ENCODE peak calls at places on chromosome 19, in six cellular contexts. S, P, W, C, D and M are unnamed samples.

GRCh38 chr19:17762505-17763229 is 11.4 kb downstream of the FCHO1 start:
- DNase-seq in C (peak), D (no peak), P (peak), W (no peak), S (peak), M (no peak)

GRCh38 chr19:4652075-4652474 is 12.8 kb downstream of the TNFAIP8L1 start:
- DNase-seq in D (no peak), C (no peak), S (no peak), W (no peak), P (no peak), M (no peak)

GRCh38 chr19:41416194-41416674 is 10.9 kb downstream of the B3GNT8 start:
- DNase-seq in C (no peak), S (no peak), W (no peak), D (no peak), P (peak), M (no peak)

GRCh38 chr19:3360494-3361383 is 5.6 kb upstream of the NFIC start:
- DNase-seq in P (no peak), D (peak), C (peak), S (peak), W (no peak), M (peak)

GRCh38 chr19:17846146-17846545 is 1.6 kb downstream of the JAK3 start:
- DNase-seq in D (no peak), W (no peak), P (no peak), C (no peak), S (no peak), M (no peak)

GRCh38 chr19:292281-292884 is 1.2 kb upstream of the PLPP2 start:
- DNase-seq in P (no peak), D (no peak), C (peak), W (no peak), S (no peak), M (no peak)

GRCh38 chr19:14505488-14506239 is 9.7 kb upstream of the GIPC1 start:
- DNase-seq in D (peak), P (peak), C (no peak), W (no peak), S (peak), M (no peak)

GRCh38 chr19:46813570-46814358 is 25.4 kb upstream of the SLC1A5 start:
- DNase-seq in D (no peak), C (no peak), W (peak), P (peak), S (peak), M (no peak)

GRCh38 chr19:47723573-47723923 is 10.3 kb downstream of the EHD2 start:
- DNase-seq in W (no peak), D (no peak), P (peak), C (no peak), S (no peak), M (no peak)

GRCh38 chr19:45121827-45122345 is 28.9 kb downstream of the PPP1R37 start:
- DNase-seq in S (no peak), P (no peak), W (no peak), C (no peak), D (no peak), M (no peak)

GRCh38 chr19:45152504-45153338 is 8.1 kb downstream of the NKPD1 start:
- DNase-seq in D (no peak), C (no peak), P (no peak), S (peak), W (no peak), M (no peak)

GRCh38 chr19:53909471-53910169 is 542 bp downstream of the CACNG7 start:
- DNase-seq in D (no peak), P (no peak), W (no peak), C (peak), S (no peak), M (no peak)

GRCh38 chr19:55080121-55080914 is 4.6 kb downstream of the EPS8L1 start:
- DNase-seq in D (no peak), C (peak), S (no peak), P (peak), W (peak), M (no peak)

GRCh38 chr19:3771033-3771905 is 759 bp downstream of the RAX2 start:
- DNase-seq in P (no peak), D (no peak), W (no peak), S (no peak), C (no peak), M (no peak)

GRCh38 chr19:1608414-1609391 is 3.4 kb upstream of the UQCR11 start:
- DNase-seq in C (no peak), D (no peak), P (no peak), W (no peak), S (no peak), M (no peak)

GRCh38 chr19:5205388-5205787 is 135.2 kb downstream of the PTPRS start:
- DNase-seq in P (no peak), S (no peak), D (no peak), W (no peak), C (no peak), M (no peak)

GRCh38 chr19:53792721-53793433 is 31.2 kb downstream of the NLRP12 start:
- DNase-seq in P (peak), D (peak), W (peak), C (peak), S (peak), M (peak)

GRCh38 chr19:5480427-5480836 is 25.2 kb downstream of the ZNRF4 start:
- DNase-seq in D (peak), C (peak), S (no peak), W (no peak), P (peak), M (no peak)

GRCh38 chr19:16258440-16258903 is 60.8 kb downstream of the AP1M1 start:
- DNase-seq in C (no peak), W (no peak), P (no peak), D (no peak), S (peak), M (no peak)

GRCh38 chr19:45468803-45469131 is 971 bp downstream of the FOSB start:
- DNase-seq in D (no peak), C (no peak), P (no peak), W (no peak), S (no peak), M (no peak)

GRCh38 chr19:14061081-14061749 is 661 bp downstream of the PALM3 start:
- DNase-seq in S (no peak), C (no peak), W (no peak), D (no peak), P (no peak), M (no peak)

GRCh38 chr19:32869369-32870153 is at the start of gene SLC7A9:
- DNase-seq in C (no peak), S (no peak), W (no peak), P (no peak), D (no peak), M (no peak)

GRCh38 chr19:48964205-48965032 is 690 bp upstream of the FTL start:
- DNase-seq in P (no peak), D (no peak), W (no peak), C (no peak), S (no peak), M (no peak)

GRCh38 chr19:4807188-4807587 is 15.7 kb downstream of the FEM1A start:
- DNase-seq in S (peak), P (no peak), C (no peak), W (no peak), D (no peak), M (no peak)

GRCh38 chr19:44847144-44848035 is 1.3 kb downstream of the NECTIN2 start:
- DNase-seq in C (no peak), D (no peak), W (peak), P (peak), S (peak), M (no peak)